ENCODE peak calls at places on chromosomes 1 and 21, in five cellular contexts. K is OCI-LY7; L is naive thymus-derived CD4-positive, alpha-beta T cell; X is psoas muscle; S is breast epithelium. R is an unnamed sample. For H3K9me3 and H3K4me1, the result is how much of the 10 kb centered on the place peaks cover.

GRCh38 chr1:1183221-1183747 is 9.6 kb downstream of the TTLL10 start:
- DNase-seq in X (peak), S (no peak), L (no peak), K (no peak), R (no peak)

GRCh38 chr1:37691497-37692077 is 729 bp upstream of the CDCA8 start:
- DNase-seq in X (peak), L (no peak), K (peak), S (peak), R (peak)

GRCh38 chr1:29453502-29454240 is 217.3 kb downstream of the PTPRU start:
- DNase-seq in S (peak), X (no peak), L (no peak), K (peak), R (peak)

GRCh38 chr1:192852001-192852400 is 43.2 kb downstream of the RGS2 start:
- DNase-seq in X (no peak), K (no peak), S (no peak), L (no peak), R (no peak)

GRCh38 chr21:33543505-33544129 is 779 bp downstream of the SON start:
- DNase-seq in K (peak), X (peak), S (peak), L (peak), R (peak)

GRCh38 chr21:37455504-37455911 is 88.9 kb downstream of the DYRK1A start:
- DNase-seq in K (no peak), S (no peak), X (no peak), L (no peak), R (peak)

GRCh38 chr1:5480906-5481305 is 511.3 kb downstream of the NPHP4 start:
- DNase-seq in S (no peak), X (no peak), L (no peak), K (no peak), R (no peak)

GRCh38 chr1:168920456-168921094 is 185.9 kb upstream of the ATP1B1 start:
- DNase-seq in K (no peak), L (no peak), X (no peak), S (no peak), R (no peak)

GRCh38 chr1:143698016-143698415 is 273.8 kb downstream of the FAM72C start:
- DNase-seq in X (no peak), K (peak), S (no peak), L (peak), R (no peak)

GRCh38 chr1:3590951-3591865 is 20.1 kb downstream of the MEGF6 start:
- DNase-seq in S (no peak), L (no peak), K (peak), X (no peak), R (no peak)

GRCh38 chr1:3595949-3596348 is 15.4 kb downstream of the MEGF6 start:
- DNase-seq in K (no peak), S (no peak), X (no peak), L (no peak), R (no peak)

GRCh38 chr1:3594706-3595377 is 16.5 kb downstream of the MEGF6 start:
- DNase-seq in K (no peak), L (no peak), S (no peak), X (no peak), R (no peak)

GRCh38 chr1:3593745-3594144 is 17.6 kb downstream of the MEGF6 start:
- DNase-seq in S (no peak), X (no peak), K (no peak), L (no peak), R (no peak)

DNA sequence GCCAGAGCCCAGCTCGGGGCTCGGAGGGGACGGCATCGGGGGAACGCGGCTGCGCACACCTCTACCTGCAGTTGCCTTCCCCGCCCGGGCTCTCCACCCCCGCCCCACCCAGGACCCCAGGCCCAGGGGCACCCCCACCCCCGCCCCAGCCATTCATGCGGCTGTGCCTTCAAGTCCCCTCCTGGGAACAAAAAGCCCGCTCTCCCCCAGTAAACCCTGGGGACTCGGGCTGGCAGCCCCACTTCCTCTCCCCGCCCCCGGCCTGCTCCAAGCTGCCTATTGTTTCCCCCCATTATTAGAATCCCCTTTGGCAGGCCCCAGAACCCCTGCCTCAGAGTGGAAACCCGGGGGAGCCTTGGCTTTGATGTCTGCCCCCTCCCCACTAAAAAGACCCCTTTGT is 18.0 kb downstream of the MEGF6 start:
- DNase-seq in X (no peak), L (no peak), K (peak), S (no peak), R (no peak)
- H3K9me3 ChIP-seq in X (under half), L (under half), K (under half), S (under half), R (under half)

DNA sequence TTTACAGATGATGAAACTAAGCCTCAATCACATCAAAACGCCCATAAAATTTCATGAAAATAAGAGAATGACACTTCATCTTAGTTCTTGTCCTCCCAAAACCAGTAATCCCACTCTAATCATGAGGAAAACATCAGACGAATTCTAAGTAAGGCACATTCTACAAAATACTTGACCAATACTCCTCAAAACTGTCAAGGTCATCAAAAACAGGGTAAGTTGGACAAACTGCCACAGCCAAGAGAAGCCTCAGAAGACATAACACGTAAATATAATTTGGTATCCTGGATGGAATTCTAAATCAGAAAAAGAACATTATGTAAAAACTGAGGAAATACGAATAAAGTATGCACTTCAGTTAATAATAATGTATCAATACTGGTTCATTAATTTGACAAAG is 128.2 kb downstream of the DPYD start:
- DNase-seq in X (no peak), S (no peak), K (no peak), L (no peak), R (no peak)
- H3K27ac ChIP-seq in X (no peak), S (no peak), K (no peak), L (no peak), R (no peak)

DNA sequence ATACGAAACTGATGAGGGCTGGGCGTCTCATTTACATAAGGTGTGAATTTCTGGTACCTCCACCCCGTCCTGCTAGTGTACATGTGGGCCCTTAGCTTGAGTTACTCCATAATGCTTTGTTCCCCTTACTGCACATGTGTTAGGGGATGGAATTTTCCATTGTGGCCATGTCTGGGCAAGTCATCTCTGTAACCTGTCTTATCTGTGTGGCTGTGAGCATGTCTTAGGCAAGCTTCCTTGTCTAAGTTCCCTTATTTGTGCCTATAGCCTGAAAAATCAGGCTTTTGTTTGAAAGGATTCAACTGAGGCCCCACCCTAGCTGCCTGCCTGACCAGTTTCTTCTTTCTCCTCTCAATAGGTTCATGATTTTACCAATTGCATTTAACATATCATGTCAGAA is 184.2 kb downstream of the RASAL2 start:
- DNase-seq in K (no peak), S (no peak), L (no peak), X (no peak), R (no peak)
- H3K4me1 ChIP-seq in K (under half), S (under half), L (under half), X (under half), R (under half)

GRCh38 chr1:119766374-119766794 is 2.3 kb downstream of the HMGCS2 start:
- DNase-seq in S (no peak), K (no peak), L (no peak), X (no peak), R (no peak)
- H3K9me3 ChIP-seq in S (under half), K (under half), L (under half), X (under half), R (under half)

DNA sequence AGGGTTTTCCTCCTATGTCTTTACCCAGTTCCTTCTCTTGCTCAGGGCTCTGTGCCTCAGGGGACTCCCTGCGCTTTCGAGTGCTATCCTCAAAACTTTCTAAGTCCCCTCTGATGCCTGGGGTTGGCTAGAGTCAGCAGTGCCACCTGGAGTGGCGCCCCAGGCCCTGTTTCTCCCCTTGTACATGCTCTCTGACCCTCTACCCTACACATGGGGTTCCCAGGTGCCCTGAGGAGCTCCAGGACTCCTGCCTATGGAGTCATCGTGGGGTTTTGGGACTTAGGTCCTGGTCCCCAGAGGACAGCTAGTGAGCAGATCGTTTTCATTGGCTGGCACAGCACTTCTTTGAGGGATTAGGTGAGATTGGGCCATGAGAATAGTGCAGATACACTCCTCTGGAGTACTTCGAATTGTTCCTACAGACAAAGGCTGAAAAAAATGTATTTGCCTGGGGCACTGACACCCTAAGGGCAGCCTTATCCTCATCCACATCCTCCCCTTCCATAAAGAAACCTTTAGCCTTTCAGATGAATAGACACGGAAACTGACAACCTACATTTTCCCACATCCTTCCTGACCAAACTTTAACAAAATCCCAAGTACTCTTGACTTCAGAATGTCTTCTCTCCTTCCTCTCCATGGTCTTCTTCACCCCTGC is 41.5 kb downstream of the LGR6 start:
- DNase-seq in X (no peak), K (no peak), S (no peak), L (no peak), R (no peak)
- H3K27ac ChIP-seq in X (no peak), K (no peak), S (no peak), L (no peak), R (no peak)

GRCh38 chr1:11563560-11564069 is 84.7 kb downstream of the DISP3 start:
- DNase-seq in L (no peak), S (no peak), K (peak), X (no peak), R (no peak)
- H3K4me1 ChIP-seq in L (under half), S (under half), K (under half), X (under half), R (under half)

R was measured in CD4-positive, CD25-positive, alpha-beta regulatory T cell.